ENCODE peak calls at places on chromosome 17, in six cellular contexts. W is H1, P is A549, V is K562, O is GM12878, M is HepG2. B is an unnamed sample.

GRCh38 chr17:68981288-68981687 is 26.1 kb upstream of the ABCA8 start:
- DNase-seq in W (no peak), P (no peak), V (no peak), O (peak), M (peak), B (no peak)

GRCh38 chr17:76431509-76431908 is 21.4 kb downstream of the UBE2O start:
- DNase-seq in W (no peak), P (no peak), V (no peak), O (no peak), M (no peak), B (no peak)

GRCh38 chr17:80779961-80780380 is 211.7 kb upstream of the CHMP6 start:
- DNase-seq in W (no peak), P (no peak), V (no peak), O (no peak), M (no peak), B (peak)

GRCh38 chr17:9234404-9234945 is 213.2 kb downstream of the NTN1 start:
- DNase-seq in W (no peak), P (no peak), V (no peak), O (no peak), M (no peak), B (no peak)

GRCh38 chr17:251531-251930 is 70.1 kb upstream of the DOC2B start:
- DNase-seq in W (no peak), P (no peak), V (no peak), O (no peak), M (no peak), B (no peak)

GRCh38 chr17:42849451-42850157 is 1.4 kb upstream of the AOC3 start:
- DNase-seq in W (no peak), P (no peak), V (peak), O (no peak), M (no peak), B (no peak)

GRCh38 chr17:69254187-69254586 is 25.6 kb upstream of the ABCA10 start:
- DNase-seq in W (no peak), P (no peak), V (no peak), O (no peak), M (no peak), B (no peak)

GRCh38 chr17:50272246-50272645 is 2.0 kb upstream of the TMEM92 start:
- DNase-seq in W (no peak), P (no peak), V (no peak), O (no peak), M (no peak), B (peak)

GRCh38 chr17:82900741-82901140 is 60.9 kb upstream of the ZNF750 start:
- DNase-seq in W (no peak), P (no peak), V (no peak), O (no peak), M (no peak), B (no peak)

GRCh38 chr17:36611345-36612072 is 10.1 kb downstream of the MRM1 start:
- DNase-seq in W (no peak), P (peak), V (peak), O (no peak), M (no peak), B (no peak)

GRCh38 chr17:66650490-66650877 is 184.4 kb upstream of the CACNG5 start:
- DNase-seq in W (no peak), P (no peak), V (no peak), O (no peak), M (no peak), B (no peak)

GRCh38 chr17:17808706-17809432 is 27.9 kb downstream of the SREBF1 start:
- DNase-seq in W (no peak), P (peak), V (no peak), O (no peak), M (no peak), B (no peak)

GRCh38 chr17:58968662-58969061 is 138.0 kb downstream of the TRIM37 start:
- DNase-seq in W (no peak), P (no peak), V (no peak), O (no peak), M (no peak), B (no peak)

GRCh38 chr17:21249911-21250703 is 3.1 kb downstream of the NATD1 start:
- DNase-seq in W (no peak), P (no peak), V (no peak), O (no peak), M (no peak), B (no peak)

GRCh38 chr17:57553991-57554825 is 190.9 kb downstream of the CCDC182 start:
- DNase-seq in W (no peak), P (peak), V (peak), O (no peak), M (no peak), B (peak)

GRCh38 chr17:72618018-72618509 is 474.4 kb downstream of the SLC39A11 start:
- DNase-seq in W (no peak), P (peak), V (no peak), O (no peak), M (peak), B (peak)

GRCh38 chr17:74547736-74548135 is 1.8 kb upstream of the CD300C start:
- DNase-seq in W (no peak), P (peak), V (no peak), O (no peak), M (no peak), B (no peak)

GRCh38 chr17:55777471-55777971 is 26.7 kb downstream of the PCTP start:
- DNase-seq in W (no peak), P (no peak), V (no peak), O (no peak), M (no peak), B (no peak)

GRCh38 chr17:15651583-15652110 is 32.1 kb upstream of the FBXW10B start:
- DNase-seq in W (peak), P (peak), V (peak), O (peak), M (peak), B (peak)

GRCh38 chr17:79754359-79754758 is 23.6 kb upstream of the CBX2 start:
- DNase-seq in W (no peak), P (no peak), V (no peak), O (no peak), M (no peak), B (no peak)
- TF ChIP-seq MAX in W (no peak), P (no peak), V (no peak), O (no peak), M (peak), B (no peak)

DNA sequence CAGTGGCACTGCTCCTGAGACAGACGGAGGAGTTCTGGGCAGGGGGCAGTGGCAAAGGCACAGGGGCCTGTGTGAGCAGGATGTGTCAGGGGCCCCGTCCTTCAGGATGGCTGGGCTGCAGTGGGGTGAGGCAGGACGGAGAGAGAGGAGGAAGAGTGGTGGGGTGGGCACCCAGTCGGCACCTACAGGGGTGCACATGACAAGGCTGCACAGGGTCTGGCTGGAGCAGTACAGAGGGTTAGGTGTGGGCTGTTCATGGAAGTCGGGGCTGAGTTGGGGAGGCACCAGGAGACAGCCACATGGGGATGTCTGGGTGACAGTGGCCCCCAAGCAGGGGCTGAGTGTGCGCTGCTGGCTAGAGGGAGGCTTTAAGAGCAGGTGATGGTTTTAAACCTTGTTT is 106.0 kb downstream of the RAB11FIP4 start:
- DNase-seq in W (no peak), P (no peak), V (no peak), O (no peak), M (no peak), B (no peak)
- TF ChIP-seq EP300 in W (no peak), P (no peak), V (no peak), O (no peak), M (no peak), B (no peak)

GRCh38 chr17:1868090-1868489 is 38.3 kb downstream of the RPA1 start:
- DNase-seq in W (no peak), P (no peak), V (no peak), O (no peak), M (no peak), B (no peak)
- H3K4me2 ChIP-seq in W (no peak), P (no peak), V (no peak), O (no peak), M (no peak), B (no peak)

GRCh38 chr17:39210093-39210434 is 10.0 kb downstream of the RPL19 start:
- DNase-seq in W (no peak), P (no peak), V (no peak), O (no peak), M (no peak), B (no peak)
- TF ChIP-seq MAX in W (peak), P (no peak), V (no peak), O (no peak), M (no peak), B (no peak)

GRCh38 chr17:20077978-20078674 is 69.0 kb downstream of the SPECC1 start:
- DNase-seq in W (no peak), P (no peak), V (no peak), O (no peak), M (no peak), B (no peak)
- TF ChIP-seq EP300 in W (no peak), P (no peak), V (no peak), O (no peak), M (no peak), B (no peak)

B was measured in SK-N-SH.